ENCODE peak calls at places on chromosomes 13 and 19, in five cellular contexts. X is neuronal stem cell, O is mesenchymal stem cell, A is mesendoderm, F is IMR-90. N is an unnamed sample.

GRCh38 chr13:110610955-110611595 is 4.3 kb upstream of the NAXD start:
- DNase-seq in A (no peak), O (no peak), X (no peak), F (peak; percentile 21), N (no peak)

GRCh38 chr13:110507678-110508381 is 53.7 kb downstream of the RAB20 start:
- DNase-seq in A (no peak), F (no peak), O (no peak), X (no peak), N (peak; percentile 63)

GRCh38 chr13:40479196-40479845 is 187.1 kb downstream of the FOXO1 start:
- DNase-seq in F (no peak), O (no peak), A (no peak), X (no peak), N (no peak)

GRCh38 chr13:29884671-29885424 is 34.4 kb upstream of the UBL3 start:
- DNase-seq in F (peak; percentile 22), A (peak; percentile 90), X (peak; percentile 53), O (no peak), N (no peak)

GRCh38 chr13:112911285-112911701 is 57.7 kb upstream of the MCF2L start:
- DNase-seq in O (no peak), F (no peak), X (no peak), A (no peak), N (no peak)

GRCh38 chr13:111792956-111793355 is 274.0 kb upstream of the SOX1 start:
- DNase-seq in X (no peak), F (no peak), O (no peak), A (no peak), N (no peak)

GRCh38 chr19:40613669-40614594 is 12.8 kb downstream of the LTBP4 start:
- DNase-seq in F (peak; percentile 72), A (peak; percentile 96), X (no peak), O (peak; percentile 95), N (peak; percentile 18)

GRCh38 chr13:75151081-75151643 is 330.8 kb downstream of the TBC1D4 start:
- DNase-seq in A (no peak), X (no peak), F (peak; percentile 52), O (peak; percentile 66), N (no peak)

GRCh38 chr13:84127597-84128128 is 245.4 kb upstream of the SLITRK1 start:
- DNase-seq in F (no peak), O (no peak), A (no peak), X (no peak), N (no peak)

GRCh38 chr19:40457953-40458596 is 7.5 kb downstream of the BLVRB start:
- DNase-seq in X (no peak), F (no peak), A (no peak), O (no peak), N (no peak)

GRCh38 chr19:33916792-33917191 is 120.1 kb downstream of the KCTD15 start:
- DNase-seq in X (no peak), A (no peak), O (no peak), F (no peak), N (no peak)

GRCh38 chr13:74571811-74572210 is 437.6 kb upstream of the KLF12 start:
- DNase-seq in O (no peak), F (no peak), X (no peak), A (peak; percentile 35), N (no peak)

GRCh38 chr19:4969772-4970531 is 1.0 kb downstream of the KDM4B start:
- DNase-seq in X (peak; percentile 21), A (no peak), O (peak; percentile 65), F (no peak), N (no peak)

GRCh38 chr13:73932091-73932490 is 202.1 kb downstream of the KLF12 start:
- DNase-seq in X (no peak), F (no peak), A (no peak), O (no peak), N (no peak)

GRCh38 chr13:106371024-106371423 is 164.4 kb downstream of the EFNB2 start:
- DNase-seq in F (no peak), A (no peak), X (no peak), O (no peak), N (no peak)

GRCh38 chr13:114248011-114248410 is 13.3 kb downstream of the CDC16 start:
- DNase-seq in F (peak; percentile 54), X (no peak), A (no peak), O (peak; percentile 29), N (no peak)

GRCh38 chr19:18741566-18742121 is 49.5 kb downstream of the COMP start:
- DNase-seq in O (peak; percentile 20), A (no peak), X (no peak), F (no peak), N (no peak)

GRCh38 chr13:99075268-99076191 is 97.7 kb upstream of the DOCK9 start:
- DNase-seq in F (no peak), O (no peak), A (peak; percentile 54), X (no peak), N (no peak)

GRCh38 chr13:110132178-110132975 is 174.6 kb downstream of the COL4A1 start:
- DNase-seq in O (peak; percentile 60), F (peak; percentile 50), X (no peak), A (no peak), N (no peak)

GRCh38 chr13:20350819-20351218 is 118.7 kb upstream of the GJB6 start:
- DNase-seq in X (no peak), A (no peak), F (no peak), O (no peak), N (no peak)

GRCh38 chr13:20350380-20350763 is 118.3 kb upstream of the GJB6 start:
- DNase-seq in A (no peak), F (no peak), X (no peak), O (no peak), N (no peak)

GRCh38 chr13:20349564-20350379 is 117.7 kb upstream of the GJB6 start:
- DNase-seq in F (no peak), A (no peak), O (no peak), X (no peak), N (no peak)

GRCh38 chr13:20348018-20348417 is 115.9 kb upstream of the GJB6 start:
- DNase-seq in O (no peak), F (no peak), A (no peak), X (no peak), N (no peak)

GRCh38 chr13:20348645-20349408 is 116.7 kb upstream of the GJB6 start:
- DNase-seq in X (no peak), O (no peak), F (no peak), A (no peak), N (no peak)
- H3K23ac ChIP-seq in X (no peak overlapping the region), O (no peak overlapping the region), F (no peak overlapping the region), A (no peak overlapping the region), N (peak overlapping the region; percentile 68)

DNA sequence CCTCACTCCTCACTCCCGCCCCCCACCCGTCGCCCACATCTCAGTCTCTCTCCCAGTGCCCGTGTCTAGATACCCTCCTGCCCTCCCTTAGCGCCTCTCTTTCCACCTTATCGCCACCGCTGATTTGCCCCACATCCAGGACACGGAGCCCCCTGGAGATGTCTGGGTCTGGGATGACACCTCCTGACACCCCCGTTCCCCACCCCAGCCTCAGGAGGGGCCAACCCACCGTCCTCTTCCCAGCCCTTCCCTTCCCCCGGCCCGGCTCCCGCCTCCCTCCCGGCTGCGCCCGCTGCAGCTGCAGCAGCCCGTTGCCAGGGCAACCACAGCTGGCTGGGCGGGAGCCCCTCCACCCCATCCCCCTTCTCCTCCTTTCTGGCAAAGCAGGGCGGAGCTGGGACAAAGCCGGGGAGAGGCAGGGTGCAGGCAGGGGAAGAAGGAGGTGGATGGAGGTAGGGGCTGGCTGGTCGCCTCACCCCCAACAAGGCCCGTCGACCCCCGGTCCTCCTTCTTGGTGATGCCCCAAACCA is 13.5 kb downstream of the DPF1 start:
- DNase-seq in X (peak; percentile 87), O (peak; percentile 38), A (peak; percentile 91), F (peak; percentile 28), N (no peak)
- H2BK5ac ChIP-seq in X (peak overlapping the region; percentile 98), O (no peak overlapping the region), A (no peak overlapping the region), F (no peak overlapping the region), N (no peak overlapping the region)

GRCh38 chr13:52737451-52737850 is 2.2 kb downstream of the CNMD start:
- DNase-seq in O (no peak), F (no peak), A (no peak), X (no peak), N (no peak)

GRCh38 chr13:52736891-52737290 is 2.7 kb downstream of the CNMD start:
- DNase-seq in O (no peak), X (no peak), F (no peak), A (no peak), N (no peak)

GRCh38 chr13:52737900-52738299 is 1.7 kb downstream of the CNMD start:
- DNase-seq in O (no peak), X (no peak), A (peak; percentile 17), F (no peak), N (no peak)

GRCh38 chr13:52739468-52740071 is at the start of gene CNMD:
- DNase-seq in A (peak; percentile 52), F (no peak), X (no peak), O (no peak), N (no peak)

DNA sequence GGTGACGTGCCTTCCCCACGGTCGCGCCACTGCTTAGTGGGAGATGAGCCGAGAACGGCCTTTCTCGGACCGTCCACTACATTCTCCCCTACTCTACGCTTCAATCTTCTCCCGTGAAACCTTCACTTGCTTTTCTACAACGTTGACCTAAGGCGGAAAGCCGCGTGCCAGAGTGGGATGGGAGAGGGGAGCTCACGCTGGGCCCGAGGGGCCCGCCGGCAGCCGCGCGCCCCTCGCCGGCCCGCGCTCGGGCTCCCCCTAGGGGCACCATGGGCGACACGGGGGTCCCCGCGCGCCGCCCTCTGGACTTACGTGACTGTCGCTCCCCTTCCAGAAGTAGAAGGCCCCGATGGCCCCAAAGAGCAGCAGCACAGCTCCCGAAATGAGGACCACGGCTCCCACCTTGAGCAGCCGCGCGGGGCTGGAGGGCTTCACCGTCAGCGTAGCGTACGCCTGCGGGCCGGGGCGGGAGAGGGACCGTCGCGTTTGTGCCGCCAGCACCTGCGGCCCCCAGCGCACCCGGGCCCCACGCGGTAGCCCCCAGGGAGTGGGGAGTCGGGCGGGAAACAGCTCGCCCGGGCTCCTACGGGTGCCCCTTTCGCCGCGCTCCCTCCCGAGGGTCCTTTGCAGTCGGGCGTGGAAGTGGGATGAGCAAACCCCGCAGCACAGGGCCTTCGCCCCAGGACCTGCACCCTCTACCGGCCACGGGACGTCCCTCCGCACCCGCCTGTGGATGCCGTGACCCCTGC is 727 bp downstream of the CNMD start:
- DNase-seq in O (peak; percentile 10), F (no peak), A (peak; percentile 62), X (peak; percentile 61), N (peak; percentile 6)
- H3K4me3 ChIP-seq in O (no peak overlapping the region), F (peak overlapping the region; percentile 23), A (peak overlapping the region; percentile 51), X (peak overlapping the region; percentile 77), N (peak overlapping the region; percentile 77)

DNA sequence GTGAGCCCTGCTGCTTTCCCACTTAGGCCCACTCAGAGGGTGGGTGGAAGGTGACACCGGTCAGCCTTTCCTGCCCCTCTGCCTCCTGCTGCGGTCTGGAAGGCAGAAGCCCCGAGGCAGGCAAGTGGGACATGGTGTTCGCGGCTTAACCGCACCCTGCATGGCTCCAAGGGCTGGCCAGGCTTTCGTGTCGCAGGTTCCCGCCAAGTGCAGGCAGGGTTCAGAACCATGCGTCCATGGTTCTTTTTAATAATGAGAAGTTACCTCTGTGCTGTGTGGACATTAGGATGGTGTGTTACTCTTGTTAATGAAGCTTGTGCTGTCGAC is 969 bp downstream of the DGKH start:
- DNase-seq in F (no peak), O (no peak), A (no peak), X (no peak), N (no peak)
- H3K23ac ChIP-seq in F (peak overlapping the region; percentile 44), O (peak overlapping the region; percentile 79), A (peak overlapping the region; percentile 89), X (no peak overlapping the region), N (no peak overlapping the region)

GRCh38 chr19:28898279-28898678 is 314.7 kb downstream of the UQCRFS1 start:
- DNase-seq in F (peak; percentile 43), A (no peak), X (no peak), O (no peak), N (no peak)
- H2BK5ac ChIP-seq in F (no peak overlapping the region), A (no peak overlapping the region), X (no peak overlapping the region), O (no peak overlapping the region), N (no peak overlapping the region)

N was measured in trophoblast cell.